ENCODE peak calls at places on chromosomes 4 and X, in five cellular contexts. Q, O, J, A and W are unnamed samples. For H3K36me3, the result is how much of the 10 kb centered on the place peaks cover.

GRCh38 chrX:129115104-129115503 is 408.2 kb downstream of the SMARCA1 start:
- DNase-seq in Q (peak), O (no peak), J (peak), A (no peak), W (no peak)

GRCh38 chr4:11487876-11488545 is 59.3 kb upstream of the HS3ST1 start:
- DNase-seq in Q (no peak), O (no peak), J (no peak), A (no peak), W (no peak)

GRCh38 chr4:102578819-102579218 is 77.7 kb downstream of the NFKB1 start:
- DNase-seq in Q (no peak), O (no peak), J (peak), A (no peak), W (no peak)

GRCh38 chrX:130413415-130413814 is 11.6 kb downstream of the RBMX2 start:
- DNase-seq in Q (no peak), O (no peak), J (no peak), A (no peak), W (no peak)

GRCh38 chr4:3318561-3319021 is 25.8 kb downstream of the RGS12 start:
- DNase-seq in Q (no peak), O (no peak), J (peak), A (no peak), W (no peak)

GRCh38 chrX:40299502-40300118 is 201.9 kb upstream of the BCOR start:
- DNase-seq in Q (no peak), O (no peak), J (no peak), A (no peak), W (peak)

GRCh38 chrX:34764842-34765241 is 107.8 kb upstream of the TMEM47 start:
- DNase-seq in Q (no peak), O (no peak), J (peak), A (no peak), W (no peak)

GRCh38 chr4:20176881-20177280 is 74.8 kb upstream of the SLIT2 start:
- DNase-seq in Q (no peak), O (no peak), J (no peak), A (no peak), W (no peak)

GRCh38 chr4:160872491-160872890 is 1291.3 kb downstream of the FSTL5 start:
- DNase-seq in Q (no peak), O (no peak), J (no peak), A (no peak), W (no peak)

GRCh38 chrX:10729000-10729399 is 108.6 kb upstream of the MID1 start:
- DNase-seq in Q (no peak), O (no peak), J (peak), A (no peak), W (no peak)

GRCh38 chr4:163554870-163555465 is 60.5 kb downstream of the TMA16 start:
- DNase-seq in Q (no peak), O (no peak), J (no peak), A (no peak), W (no peak)

GRCh38 chr4:142126890-142127497 is 490.6 kb downstream of the IL15 start:
- DNase-seq in Q (peak), O (peak), J (peak), A (peak), W (peak)

DNA sequence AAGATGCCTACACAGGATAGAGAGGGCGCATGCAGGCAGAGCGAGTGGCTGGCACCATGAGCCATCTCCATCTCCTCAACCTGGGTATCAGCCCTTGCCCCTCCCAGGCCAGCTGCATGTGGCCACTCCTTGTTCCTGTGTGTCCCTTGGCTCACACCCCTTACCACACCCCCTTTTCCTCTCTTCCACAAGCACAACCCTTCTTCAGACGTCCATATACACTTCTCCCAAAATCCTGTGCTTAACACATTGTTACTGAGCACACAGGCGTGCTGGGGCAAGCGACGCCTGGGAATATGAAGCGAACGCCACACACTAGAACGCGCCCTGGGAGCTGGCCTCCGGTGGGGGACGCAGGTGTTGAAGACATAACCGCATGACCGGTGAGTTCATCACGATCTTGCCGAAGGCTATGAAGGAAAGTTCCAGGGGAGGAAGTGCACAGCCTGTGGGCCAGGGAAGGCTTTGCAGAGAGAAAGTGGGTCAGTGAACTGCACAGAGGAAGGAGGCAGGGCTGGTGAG is 19.1 kb upstream of the KIAA0232 start:
- DNase-seq in Q (no peak), O (no peak), J (no peak), A (no peak), W (no peak)
- TF ChIP-seq CTCF in Q (no peak), O (no peak), J (no peak), A (no peak), W (no peak)

DNA sequence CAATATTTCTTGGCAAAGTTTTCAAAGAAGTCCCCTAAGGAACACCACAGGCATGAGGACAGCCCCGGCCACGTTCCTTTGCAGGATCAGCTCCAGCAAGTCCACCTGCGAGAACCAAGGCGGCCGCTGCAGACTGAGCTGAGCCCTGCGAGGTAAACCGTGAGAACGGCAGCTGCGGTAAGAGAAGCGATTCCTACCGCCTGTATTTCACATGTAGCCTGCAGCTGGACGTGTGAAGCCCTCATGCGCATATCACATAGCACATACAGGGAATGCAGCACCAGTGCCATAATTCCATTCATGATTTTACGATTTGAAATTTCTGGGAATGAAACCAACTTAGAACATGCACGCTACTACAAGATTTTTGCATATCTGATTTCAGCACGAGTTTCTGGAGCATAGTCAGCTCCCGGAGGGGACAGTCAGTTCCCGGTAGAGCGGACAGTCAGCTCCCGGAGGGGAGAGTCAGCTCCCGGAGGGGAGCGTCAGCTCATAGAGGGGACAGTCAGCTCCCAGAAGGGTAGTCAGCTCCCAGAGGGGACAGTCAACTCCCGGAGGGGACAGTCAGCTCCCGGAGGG is 41.7 kb downstream of the FGFRL1 start:
- DNase-seq in Q (peak), O (no peak), J (peak), A (peak), W (no peak)
- H3K4me3 ChIP-seq in Q (no peak), O (no peak), J (no peak), A (peak), W (no peak)

GRCh38 chr4:113332701-113333100 is 283.2 kb downstream of the ANK2 start:
- DNase-seq in Q (no peak), O (no peak), J (no peak), A (no peak), W (no peak)
- H3K36me3 ChIP-seq in Q (under half), O (under half), J (under half), A (under half), W (under half)

GRCh38 chr4:165864228-165864627 is 8.8 kb upstream of the TLL1 start:
- DNase-seq in Q (no peak), O (no peak), J (peak), A (no peak), W (no peak)
- TF ChIP-seq CTCF in Q (no peak), O (no peak), J (peak), A (no peak), W (no peak)

GRCh38 chr4:110586137-110586850 is 36.6 kb downstream of the PITX2 start:
- DNase-seq in Q (no peak), O (no peak), J (peak), A (peak), W (no peak)
- H3K4me3 ChIP-seq in Q (no peak), O (no peak), J (no peak), A (no peak), W (no peak)

GRCh38 chr4:122356317-122356818 is 22.4 kb upstream of the ADAD1 start:
- DNase-seq in Q (no peak), O (no peak), J (no peak), A (no peak), W (no peak)
- H3K36me3 ChIP-seq in Q (under half), O (under half), J (under half), A (under half), W (under half)

GRCh38 chr4:180953572-180953971 is 1289.6 kb upstream of the TENM3 start:
- DNase-seq in Q (no peak), O (no peak), J (peak), A (no peak), W (no peak)
- TF ChIP-seq CTCF in Q (no peak), O (no peak), J (peak), A (peak), W (no peak)